ENCODE peak calls at places on chromosomes 12 and 14, in five cellular contexts. One of them, this sample, is unnamed.

GRCh38 chr14:37655418-37655817 is 60.0 kb downstream of the TTC6 start:
- DNase-seq in left kidney: no peak
- DNase-seq in stimulated activated CD4-positive, alpha-beta T cell treated with anti-CD3 and anti-CD28 coated beads, Interleukin-4, amount 100 ng/mL, for 48 hours: no peak
- DNase-seq in stimulated activated effector memory CD8-positive, alpha-beta T cell treated with anti-CD3 and anti-CD28 coated beads, Interleukin-12 subunit alpha, Interleukin-12 subunit beta, amount 100 ng/mL, for 72 hours: no peak
- DNase-seq in ovary: no peak
- DNase-seq in this sample: no peak

GRCh38 chr12:133106253-133106652 is 23.8 kb downstream of the ZNF891 start:
- DNase-seq in stimulated activated CD4-positive, alpha-beta T cell treated with anti-CD3 and anti-CD28 coated beads, Interleukin-4, amount 100 ng/mL, for 48 hours: no peak
- DNase-seq in left kidney: no peak
- DNase-seq in ovary: no peak
- DNase-seq in stimulated activated effector memory CD8-positive, alpha-beta T cell treated with anti-CD3 and anti-CD28 coated beads, Interleukin-12 subunit alpha, Interleukin-12 subunit beta, amount 100 ng/mL, for 72 hours: no peak
- DNase-seq in this sample: no peak

GRCh38 chr14:50920482-50921225 is 23.6 kb downstream of the PYGL start:
- DNase-seq in left kidney: peak
- DNase-seq in ovary: no peak
- DNase-seq in stimulated activated effector memory CD8-positive, alpha-beta T cell treated with anti-CD3 and anti-CD28 coated beads, Interleukin-12 subunit alpha, Interleukin-12 subunit beta, amount 100 ng/mL, for 72 hours: no peak
- DNase-seq in stimulated activated CD4-positive, alpha-beta T cell treated with anti-CD3 and anti-CD28 coated beads, Interleukin-4, amount 100 ng/mL, for 48 hours: no peak
- DNase-seq in this sample: no peak

GRCh38 chr14:81211844-81212243 is 8.9 kb downstream of the GTF2A1 start:
- DNase-seq in left kidney: peak
- DNase-seq in stimulated activated effector memory CD8-positive, alpha-beta T cell treated with anti-CD3 and anti-CD28 coated beads, Interleukin-12 subunit alpha, Interleukin-12 subunit beta, amount 100 ng/mL, for 72 hours: no peak
- DNase-seq in ovary: no peak
- DNase-seq in stimulated activated CD4-positive, alpha-beta T cell treated with anti-CD3 and anti-CD28 coated beads, Interleukin-4, amount 100 ng/mL, for 48 hours: no peak
- DNase-seq in this sample: no peak

GRCh38 chr14:54759982-54760585 is 142.5 kb downstream of the GCH1 start:
- DNase-seq in left kidney: no peak
- DNase-seq in stimulated activated effector memory CD8-positive, alpha-beta T cell treated with anti-CD3 and anti-CD28 coated beads, Interleukin-12 subunit alpha, Interleukin-12 subunit beta, amount 100 ng/mL, for 72 hours: no peak
- DNase-seq in ovary: no peak
- DNase-seq in stimulated activated CD4-positive, alpha-beta T cell treated with anti-CD3 and anti-CD28 coated beads, Interleukin-4, amount 100 ng/mL, for 48 hours: no peak
- DNase-seq in this sample: no peak

GRCh38 chr12:93824514-93825500 is 147.6 kb downstream of the CRADD start:
- DNase-seq in ovary: no peak
- DNase-seq in stimulated activated effector memory CD8-positive, alpha-beta T cell treated with anti-CD3 and anti-CD28 coated beads, Interleukin-12 subunit alpha, Interleukin-12 subunit beta, amount 100 ng/mL, for 72 hours: no peak
- DNase-seq in stimulated activated CD4-positive, alpha-beta T cell treated with anti-CD3 and anti-CD28 coated beads, Interleukin-4, amount 100 ng/mL, for 48 hours: no peak
- DNase-seq in left kidney: peak
- DNase-seq in this sample: no peak

GRCh38 chr12:82481954-82482353 is 123.6 kb downstream of the METTL25 start:
- DNase-seq in stimulated activated CD4-positive, alpha-beta T cell treated with anti-CD3 and anti-CD28 coated beads, Interleukin-4, amount 100 ng/mL, for 48 hours: no peak
- DNase-seq in ovary: no peak
- DNase-seq in left kidney: no peak
- DNase-seq in stimulated activated effector memory CD8-positive, alpha-beta T cell treated with anti-CD3 and anti-CD28 coated beads, Interleukin-12 subunit alpha, Interleukin-12 subunit beta, amount 100 ng/mL, for 72 hours: no peak
- DNase-seq in this sample: no peak

GRCh38 chr12:120571299-120571698 is 9.9 kb downstream of the POP5 start:
- DNase-seq in ovary: no peak
- DNase-seq in stimulated activated effector memory CD8-positive, alpha-beta T cell treated with anti-CD3 and anti-CD28 coated beads, Interleukin-12 subunit alpha, Interleukin-12 subunit beta, amount 100 ng/mL, for 72 hours: no peak
- DNase-seq in left kidney: no peak
- DNase-seq in stimulated activated CD4-positive, alpha-beta T cell treated with anti-CD3 and anti-CD28 coated beads, Interleukin-4, amount 100 ng/mL, for 48 hours: no peak
- DNase-seq in this sample: no peak

GRCh38 chr12:106130474-106131113 is 8.2 kb downstream of the NUAK1 start:
- DNase-seq in ovary: no peak
- DNase-seq in stimulated activated effector memory CD8-positive, alpha-beta T cell treated with anti-CD3 and anti-CD28 coated beads, Interleukin-12 subunit alpha, Interleukin-12 subunit beta, amount 100 ng/mL, for 72 hours: no peak
- DNase-seq in left kidney: no peak
- DNase-seq in stimulated activated CD4-positive, alpha-beta T cell treated with anti-CD3 and anti-CD28 coated beads, Interleukin-4, amount 100 ng/mL, for 48 hours: no peak
- DNase-seq in this sample: no peak

GRCh38 chr12:113464852-113465719 is 6.6 kb downstream of the LHX5 start:
- DNase-seq in stimulated activated effector memory CD8-positive, alpha-beta T cell treated with anti-CD3 and anti-CD28 coated beads, Interleukin-12 subunit alpha, Interleukin-12 subunit beta, amount 100 ng/mL, for 72 hours: no peak
- DNase-seq in stimulated activated CD4-positive, alpha-beta T cell treated with anti-CD3 and anti-CD28 coated beads, Interleukin-4, amount 100 ng/mL, for 48 hours: no peak
- DNase-seq in ovary: no peak
- DNase-seq in left kidney: peak
- DNase-seq in this sample: no peak

GRCh38 chr12:104579716-104580495 is 123.2 kb downstream of the CHST11 start:
- DNase-seq in stimulated activated CD4-positive, alpha-beta T cell treated with anti-CD3 and anti-CD28 coated beads, Interleukin-4, amount 100 ng/mL, for 48 hours: no peak
- DNase-seq in left kidney: no peak
- DNase-seq in ovary: no peak
- DNase-seq in stimulated activated effector memory CD8-positive, alpha-beta T cell treated with anti-CD3 and anti-CD28 coated beads, Interleukin-12 subunit alpha, Interleukin-12 subunit beta, amount 100 ng/mL, for 72 hours: no peak
- DNase-seq in this sample: no peak

GRCh38 chr14:22814945-22815713 is at the start of gene SLC7A7:
- DNase-seq in ovary: no peak
- DNase-seq in stimulated activated CD4-positive, alpha-beta T cell treated with anti-CD3 and anti-CD28 coated beads, Interleukin-4, amount 100 ng/mL, for 48 hours: no peak
- DNase-seq in stimulated activated effector memory CD8-positive, alpha-beta T cell treated with anti-CD3 and anti-CD28 coated beads, Interleukin-12 subunit alpha, Interleukin-12 subunit beta, amount 100 ng/mL, for 72 hours: no peak
- DNase-seq in left kidney: no peak
- DNase-seq in this sample: no peak

GRCh38 chr14:101717663-101718490 is 43.6 kb upstream of the PPP2R5C start:
- DNase-seq in ovary: no peak
- DNase-seq in stimulated activated CD4-positive, alpha-beta T cell treated with anti-CD3 and anti-CD28 coated beads, Interleukin-4, amount 100 ng/mL, for 48 hours: no peak
- DNase-seq in left kidney: no peak
- DNase-seq in stimulated activated effector memory CD8-positive, alpha-beta T cell treated with anti-CD3 and anti-CD28 coated beads, Interleukin-12 subunit alpha, Interleukin-12 subunit beta, amount 100 ng/mL, for 72 hours: peak
- DNase-seq in this sample: no peak

GRCh38 chr12:7017870-7018349 is 366 bp downstream of the LPCAT3 start:
- DNase-seq in stimulated activated CD4-positive, alpha-beta T cell treated with anti-CD3 and anti-CD28 coated beads, Interleukin-4, amount 100 ng/mL, for 48 hours: no peak
- DNase-seq in ovary: no peak
- DNase-seq in left kidney: no peak
- DNase-seq in stimulated activated effector memory CD8-positive, alpha-beta T cell treated with anti-CD3 and anti-CD28 coated beads, Interleukin-12 subunit alpha, Interleukin-12 subunit beta, amount 100 ng/mL, for 72 hours: no peak
- DNase-seq in this sample: no peak

GRCh38 chr12:22334696-22335290 is at the start of gene ST8SIA1:
- DNase-seq in left kidney: peak
- DNase-seq in stimulated activated effector memory CD8-positive, alpha-beta T cell treated with anti-CD3 and anti-CD28 coated beads, Interleukin-12 subunit alpha, Interleukin-12 subunit beta, amount 100 ng/mL, for 72 hours: peak
- DNase-seq in stimulated activated CD4-positive, alpha-beta T cell treated with anti-CD3 and anti-CD28 coated beads, Interleukin-4, amount 100 ng/mL, for 48 hours: peak
- DNase-seq in ovary: peak
- DNase-seq in this sample: peak

This sample was measured in T-helper 9 cell.